ENCODE peak calls at places on chromosome 4, in six cellular contexts. One of them, this sample, is unnamed.

GRCh38 chr4:146033149-146033548 is 94.5 kb upstream of the ZNF827 start:
- DNase-seq in heart right ventricle: no peak
- DNase-seq in GM23338: peak; percentile 21
- DNase-seq in neural crest cell: no peak
- DNase-seq in thyroid gland: peak; percentile 26
- DNase-seq in HFF-Myc: no peak
- DNase-seq in this sample: no peak

GRCh38 chr4:7647932-7648812 is 213.4 kb upstream of the PSAPL1 start:
- DNase-seq in heart right ventricle: no peak
- DNase-seq in GM23338: no peak
- DNase-seq in neural crest cell: no peak
- DNase-seq in thyroid gland: no peak
- DNase-seq in HFF-Myc: peak; percentile 81
- DNase-seq in this sample: no peak

GRCh38 chr4:112848931-112849330 is 200.5 kb upstream of the ANK2 start:
- DNase-seq in heart right ventricle: no peak
- DNase-seq in GM23338: no peak
- DNase-seq in neural crest cell: no peak
- DNase-seq in thyroid gland: no peak
- DNase-seq in HFF-Myc: no peak
- DNase-seq in this sample: no peak

GRCh38 chr4:99822734-99823133 is 6.1 kb downstream of the DAPP1 start:
- DNase-seq in heart right ventricle: no peak
- DNase-seq in GM23338: no peak
- DNase-seq in neural crest cell: no peak
- DNase-seq in thyroid gland: no peak
- DNase-seq in HFF-Myc: no peak
- DNase-seq in this sample: no peak

GRCh38 chr4:182695842-182696241 is 221.3 kb downstream of the DCTD start:
- DNase-seq in heart right ventricle: no peak
- DNase-seq in GM23338: no peak
- DNase-seq in neural crest cell: no peak
- DNase-seq in thyroid gland: no peak
- DNase-seq in HFF-Myc: no peak
- DNase-seq in this sample: no peak

GRCh38 chr4:154822775-154823174 is 41.7 kb downstream of the RBM46 start:
- DNase-seq in heart right ventricle: no peak
- DNase-seq in GM23338: no peak
- DNase-seq in neural crest cell: no peak
- DNase-seq in thyroid gland: no peak
- DNase-seq in HFF-Myc: peak; percentile 52
- DNase-seq in this sample: no peak

GRCh38 chr4:23878912-23879732 is 10.7 kb downstream of the PPARGC1A start:
- DNase-seq in heart right ventricle: no peak
- DNase-seq in GM23338: peak; percentile 21
- DNase-seq in neural crest cell: no peak
- DNase-seq in thyroid gland: no peak
- DNase-seq in HFF-Myc: no peak
- DNase-seq in this sample: no peak

GRCh38 chr4:5993063-5993745 is 25.0 kb downstream of the C4orf50 start:
- DNase-seq in heart right ventricle: no peak
- DNase-seq in GM23338: no peak
- DNase-seq in neural crest cell: no peak
- DNase-seq in thyroid gland: no peak
- DNase-seq in HFF-Myc: no peak
- DNase-seq in this sample: no peak

GRCh38 chr4:155208258-155209054 is at the start of gene NPY2R:
- DNase-seq in heart right ventricle: peak; percentile 11
- DNase-seq in GM23338: peak; percentile 67
- DNase-seq in neural crest cell: peak; percentile 55
- DNase-seq in thyroid gland: peak; percentile 8
- DNase-seq in HFF-Myc: no peak
- DNase-seq in this sample: no peak

GRCh38 chr4:92646826-92647225 is 343.1 kb downstream of the GRID2 start:
- DNase-seq in heart right ventricle: no peak
- DNase-seq in GM23338: no peak
- DNase-seq in neural crest cell: no peak
- DNase-seq in thyroid gland: no peak
- DNase-seq in HFF-Myc: no peak
- DNase-seq in this sample: no peak

GRCh38 chr4:183626168-183626567 is 32.8 kb downstream of the RWDD4 start:
- DNase-seq in heart right ventricle: no peak
- DNase-seq in GM23338: no peak
- DNase-seq in neural crest cell: no peak
- DNase-seq in thyroid gland: no peak
- DNase-seq in HFF-Myc: no peak
- DNase-seq in this sample: no peak

GRCh38 chr4:115119804-115120352 is 6.5 kb upstream of the NDST4 start:
- DNase-seq in heart right ventricle: no peak
- DNase-seq in GM23338: no peak
- DNase-seq in neural crest cell: no peak
- DNase-seq in thyroid gland: no peak
- DNase-seq in HFF-Myc: no peak
- DNase-seq in this sample: no peak

GRCh38 chr4:57854748-57855147 is 744.6 kb upstream of the IGFBP7 start:
- DNase-seq in heart right ventricle: no peak
- DNase-seq in GM23338: no peak
- DNase-seq in neural crest cell: no peak
- DNase-seq in thyroid gland: no peak
- DNase-seq in HFF-Myc: no peak
- DNase-seq in this sample: no peak

GRCh38 chr4:15694431-15694830 is 8.4 kb upstream of the BST1 start:
- DNase-seq in heart right ventricle: no peak
- DNase-seq in GM23338: no peak
- DNase-seq in neural crest cell: no peak
- DNase-seq in thyroid gland: no peak
- DNase-seq in HFF-Myc: no peak
- DNase-seq in this sample: no peak

GRCh38 chr4:37666625-37667071 is 19.5 kb downstream of the RELL1 start:
- DNase-seq in heart right ventricle: no peak
- DNase-seq in GM23338: peak; percentile 22
- DNase-seq in neural crest cell: no peak
- DNase-seq in thyroid gland: no peak
- DNase-seq in HFF-Myc: peak; percentile 70
- DNase-seq in this sample: no peak

GRCh38 chr4:34258176-34258575 is 1986.1 kb downstream of the ARAP2 start:
- DNase-seq in heart right ventricle: no peak
- DNase-seq in GM23338: no peak
- DNase-seq in neural crest cell: no peak
- DNase-seq in thyroid gland: no peak
- DNase-seq in HFF-Myc: no peak
- DNase-seq in this sample: no peak

GRCh38 chr4:87633239-87633638 is 16.8 kb upstream of the DMP1 start:
- DNase-seq in heart right ventricle: no peak
- DNase-seq in GM23338: no peak
- DNase-seq in neural crest cell: no peak
- DNase-seq in thyroid gland: no peak
- DNase-seq in HFF-Myc: peak; percentile 17
- DNase-seq in this sample: no peak

GRCh38 chr4:6960628-6961027 is 51.0 kb downstream of the TBC1D14 start:
- DNase-seq in heart right ventricle: no peak
- DNase-seq in GM23338: no peak
- DNase-seq in neural crest cell: no peak
- DNase-seq in thyroid gland: no peak
- DNase-seq in HFF-Myc: no peak
- DNase-seq in this sample: no peak

GRCh38 chr4:8435656-8436121 is 4.8 kb downstream of the ACOX3 start:
- DNase-seq in heart right ventricle: no peak
- DNase-seq in GM23338: peak; percentile 18
- DNase-seq in neural crest cell: no peak
- DNase-seq in thyroid gland: peak; percentile 72
- DNase-seq in HFF-Myc: no peak
- DNase-seq in this sample: peak; percentile 56

GRCh38 chr4:67935888-67936287 is 27.4 kb downstream of the TMPRSS11A start:
- DNase-seq in heart right ventricle: no peak
- DNase-seq in GM23338: no peak
- DNase-seq in neural crest cell: no peak
- DNase-seq in thyroid gland: no peak
- DNase-seq in HFF-Myc: no peak
- DNase-seq in this sample: no peak

GRCh38 chr4:152479428-152480026 is 56.4 kb downstream of the FBXW7 start:
- DNase-seq in heart right ventricle: no peak
- DNase-seq in GM23338: no peak
- DNase-seq in neural crest cell: no peak
- DNase-seq in thyroid gland: no peak
- DNase-seq in HFF-Myc: no peak
- DNase-seq in this sample: no peak

GRCh38 chr4:120870279-120870673 is 52.2 kb downstream of the PRDM5 start:
- DNase-seq in heart right ventricle: no peak
- DNase-seq in GM23338: peak; percentile 69
- DNase-seq in neural crest cell: no peak
- DNase-seq in thyroid gland: no peak
- DNase-seq in HFF-Myc: no peak
- DNase-seq in this sample: no peak
- TF ChIP-seq CTCF in heart right ventricle: no peak
- TF ChIP-seq CTCF in GM23338: peak; percentile 68
- TF ChIP-seq CTCF in neural crest cell: peak; percentile 37
- TF ChIP-seq CTCF in thyroid gland: no peak
- TF ChIP-seq CTCF in HFF-Myc: peak; percentile 9
- TF ChIP-seq CTCF in this sample: no peak

GRCh38 chr4:84167089-84167488 is 332.0 kb downstream of the NKX6-1 start:
- DNase-seq in heart right ventricle: no peak
- DNase-seq in GM23338: no peak
- DNase-seq in neural crest cell: no peak
- DNase-seq in thyroid gland: no peak
- DNase-seq in HFF-Myc: no peak
- DNase-seq in this sample: no peak

GRCh38 chr4:84166486-84166885 is 332.6 kb downstream of the NKX6-1 start:
- DNase-seq in heart right ventricle: no peak
- DNase-seq in GM23338: no peak
- DNase-seq in neural crest cell: no peak
- DNase-seq in thyroid gland: no peak
- DNase-seq in HFF-Myc: no peak
- DNase-seq in this sample: no peak

GRCh38 chr4:84171871-84172270 is 327.2 kb downstream of the NKX6-1 start:
- DNase-seq in heart right ventricle: no peak
- DNase-seq in GM23338: no peak
- DNase-seq in neural crest cell: no peak
- DNase-seq in thyroid gland: no peak
- DNase-seq in HFF-Myc: no peak
- DNase-seq in this sample: no peak

DNA sequence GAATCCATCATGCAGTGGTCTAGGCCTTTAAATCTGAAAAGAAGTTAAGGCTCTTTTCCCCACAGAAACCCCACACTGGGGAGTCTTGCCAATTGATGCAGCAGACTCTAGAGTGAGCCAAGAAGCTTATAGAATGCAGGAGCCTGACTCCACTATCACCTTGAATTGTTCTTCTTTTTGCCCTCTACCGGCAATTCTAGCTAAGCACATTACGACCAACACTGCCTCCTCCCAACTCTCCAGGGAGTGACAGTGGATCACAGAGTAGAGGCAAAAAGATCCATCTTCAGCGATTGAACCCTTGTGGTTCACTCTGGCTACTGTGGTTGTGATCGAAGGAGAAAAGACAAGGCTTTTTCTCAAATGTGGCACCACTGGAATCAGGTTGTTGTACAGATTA is 331.5 kb downstream of the NKX6-1 start:
- DNase-seq in heart right ventricle: no peak
- DNase-seq in GM23338: peak; percentile 71
- DNase-seq in neural crest cell: no peak
- DNase-seq in thyroid gland: no peak
- DNase-seq in HFF-Myc: no peak
- DNase-seq in this sample: no peak
- TF ChIP-seq CTCF in heart right ventricle: no peak
- TF ChIP-seq CTCF in GM23338: peak; percentile 58
- TF ChIP-seq CTCF in neural crest cell: peak; percentile 47
- TF ChIP-seq CTCF in thyroid gland: no peak
- TF ChIP-seq CTCF in HFF-Myc: no peak
- TF ChIP-seq CTCF in this sample: no peak

GRCh38 chr4:3399277-3400194 is 42.2 kb upstream of the HGFAC start:
- DNase-seq in heart right ventricle: peak; percentile 11
- DNase-seq in GM23338: no peak
- DNase-seq in neural crest cell: no peak
- DNase-seq in thyroid gland: no peak
- DNase-seq in HFF-Myc: no peak
- DNase-seq in this sample: no peak
- TF ChIP-seq CTCF in heart right ventricle: no peak
- TF ChIP-seq CTCF in GM23338: no peak
- TF ChIP-seq CTCF in neural crest cell: no peak
- TF ChIP-seq CTCF in thyroid gland: no peak
- TF ChIP-seq CTCF in HFF-Myc: no peak
- TF ChIP-seq CTCF in this sample: no peak

DNA sequence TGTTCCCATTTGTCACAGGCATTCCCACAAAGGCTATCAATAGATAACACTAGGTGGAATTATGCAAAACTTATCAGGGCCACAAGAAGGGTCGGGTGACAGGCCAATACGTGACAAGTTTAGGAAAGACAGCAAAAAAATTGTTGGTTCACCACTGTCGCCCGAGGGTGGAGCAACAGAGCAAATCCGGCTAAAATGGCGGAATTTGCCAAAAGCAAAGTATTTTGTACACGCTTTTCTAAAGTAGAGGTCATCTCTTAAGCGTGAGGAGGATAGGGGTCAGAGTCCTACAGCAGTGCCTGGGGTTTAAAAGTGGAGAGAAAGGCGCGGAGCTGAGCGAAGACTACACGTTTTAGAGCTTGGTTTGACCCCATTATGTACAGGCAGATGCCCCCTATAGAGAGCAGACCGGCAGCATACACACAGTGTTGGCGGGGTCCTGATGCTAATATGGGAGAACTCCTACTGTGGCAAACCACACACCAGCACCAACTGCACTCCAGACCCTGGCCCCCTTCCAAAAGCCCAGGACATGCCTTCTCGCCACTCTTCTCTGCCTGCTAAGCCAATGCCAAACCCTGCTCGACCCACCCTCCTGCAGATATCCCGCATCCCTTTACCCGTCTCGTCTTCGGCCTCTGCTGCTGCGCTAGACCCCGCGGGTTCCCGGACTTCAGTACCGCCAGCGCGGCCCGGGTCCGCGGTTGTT is 733 bp downstream of the CCNA2 start:
- DNase-seq in heart right ventricle: no peak
- DNase-seq in GM23338: peak; percentile 40
- DNase-seq in neural crest cell: peak; percentile 30
- DNase-seq in thyroid gland: peak; percentile 46
- DNase-seq in HFF-Myc: no peak
- DNase-seq in this sample: peak; percentile 50
- TF ChIP-seq CTCF in heart right ventricle: no peak
- TF ChIP-seq CTCF in GM23338: peak; percentile 17
- TF ChIP-seq CTCF in neural crest cell: peak; percentile 22
- TF ChIP-seq CTCF in thyroid gland: no peak
- TF ChIP-seq CTCF in HFF-Myc: peak; percentile 7
- TF ChIP-seq CTCF in this sample: peak; percentile 27

GRCh38 chr4:140236649-140237160 is 82.7 kb upstream of the MAML3 start:
- DNase-seq in heart right ventricle: no peak
- DNase-seq in GM23338: no peak
- DNase-seq in neural crest cell: no peak
- DNase-seq in thyroid gland: no peak
- DNase-seq in HFF-Myc: no peak
- DNase-seq in this sample: no peak

GRCh38 chr4:140237616-140238352 is 83.8 kb upstream of the MAML3 start:
- DNase-seq in heart right ventricle: peak; percentile 76
- DNase-seq in GM23338: peak; percentile 89
- DNase-seq in neural crest cell: peak; percentile 63
- DNase-seq in thyroid gland: peak; percentile 73
- DNase-seq in HFF-Myc: peak; percentile 96
- DNase-seq in this sample: no peak

GRCh38 chr4:140234697-140235060 is 80.7 kb upstream of the MAML3 start:
- DNase-seq in heart right ventricle: no peak
- DNase-seq in GM23338: no peak
- DNase-seq in neural crest cell: no peak
- DNase-seq in thyroid gland: no peak
- DNase-seq in HFF-Myc: no peak
- DNase-seq in this sample: no peak

GRCh38 chr4:140229881-140230280 is 75.9 kb upstream of the MAML3 start:
- DNase-seq in heart right ventricle: no peak
- DNase-seq in GM23338: no peak
- DNase-seq in neural crest cell: no peak
- DNase-seq in thyroid gland: no peak
- DNase-seq in HFF-Myc: no peak
- DNase-seq in this sample: no peak

GRCh38 chr4:140233811-140234696 is 80.1 kb upstream of the MAML3 start:
- DNase-seq in heart right ventricle: no peak
- DNase-seq in GM23338: no peak
- DNase-seq in neural crest cell: no peak
- DNase-seq in thyroid gland: no peak
- DNase-seq in HFF-Myc: no peak
- DNase-seq in this sample: no peak
- TF ChIP-seq CTCF in heart right ventricle: no peak
- TF ChIP-seq CTCF in GM23338: no peak
- TF ChIP-seq CTCF in neural crest cell: no peak
- TF ChIP-seq CTCF in thyroid gland: no peak
- TF ChIP-seq CTCF in HFF-Myc: peak; percentile 12
- TF ChIP-seq CTCF in this sample: no peak

This sample was measured in GM10248.